ENCODE peak calls at places on chromosomes 12 and 14, in seven cellular contexts. One of them, this sample, is unnamed.

GRCh38 chr14:62947291-62947690 is 98.0 kb downstream of the KCNH5 start:
- DNase-seq in sciatic nerve: no peak
- DNase-seq in AG20443: no peak
- DNase-seq in LoVo: no peak
- DNase-seq in stimulated activated CD4-positive, alpha-beta T cell treated with anti-CD3 and anti-CD28 coated beads, Interleukin-2, amount 100 ng/mL, for 48 hours: no peak
- DNase-seq in H4: no peak
- DNase-seq in activated T-cell treated with anti-CD3 and anti-CD28 coated beads, Interleukin-2, amount 50 U/mL, for 24 hours: no peak
- DNase-seq in this sample: no peak

GRCh38 chr12:29929295-29929694 is 145.6 kb upstream of the TMTC1 start:
- DNase-seq in LoVo: no peak
- DNase-seq in H4: no peak
- DNase-seq in activated T-cell treated with anti-CD3 and anti-CD28 coated beads, Interleukin-2, amount 50 U/mL, for 24 hours: no peak
- DNase-seq in AG20443: no peak
- DNase-seq in stimulated activated CD4-positive, alpha-beta T cell treated with anti-CD3 and anti-CD28 coated beads, Interleukin-2, amount 100 ng/mL, for 48 hours: no peak
- DNase-seq in sciatic nerve: no peak
- DNase-seq in this sample: no peak

GRCh38 chr12:116916714-116917114 is 6.0 kb downstream of the FBXW8 start:
- DNase-seq in sciatic nerve: no peak
- DNase-seq in activated T-cell treated with anti-CD3 and anti-CD28 coated beads, Interleukin-2, amount 50 U/mL, for 24 hours: peak
- DNase-seq in AG20443: peak
- DNase-seq in H4: peak
- DNase-seq in stimulated activated CD4-positive, alpha-beta T cell treated with anti-CD3 and anti-CD28 coated beads, Interleukin-2, amount 100 ng/mL, for 48 hours: peak
- DNase-seq in LoVo: peak
- DNase-seq in this sample: no peak

GRCh38 chr14:102323102-102323501 is 3.6 kb downstream of the ZNF839 start:
- DNase-seq in LoVo: peak
- DNase-seq in H4: peak
- DNase-seq in activated T-cell treated with anti-CD3 and anti-CD28 coated beads, Interleukin-2, amount 50 U/mL, for 24 hours: no peak
- DNase-seq in AG20443: peak
- DNase-seq in stimulated activated CD4-positive, alpha-beta T cell treated with anti-CD3 and anti-CD28 coated beads, Interleukin-2, amount 100 ng/mL, for 48 hours: no peak
- DNase-seq in sciatic nerve: peak
- DNase-seq in this sample: peak

GRCh38 chr14:63204407-63205280 is at the start of gene RHOJ:
- DNase-seq in sciatic nerve: peak
- DNase-seq in LoVo: no peak
- DNase-seq in activated T-cell treated with anti-CD3 and anti-CD28 coated beads, Interleukin-2, amount 50 U/mL, for 24 hours: no peak
- DNase-seq in H4: peak
- DNase-seq in AG20443: peak
- DNase-seq in stimulated activated CD4-positive, alpha-beta T cell treated with anti-CD3 and anti-CD28 coated beads, Interleukin-2, amount 100 ng/mL, for 48 hours: no peak
- DNase-seq in this sample: peak

GRCh38 chr12:101866615-101867373 is 10.6 kb upstream of the DRAM1 start:
- DNase-seq in H4: no peak
- DNase-seq in LoVo: no peak
- DNase-seq in sciatic nerve: no peak
- DNase-seq in activated T-cell treated with anti-CD3 and anti-CD28 coated beads, Interleukin-2, amount 50 U/mL, for 24 hours: no peak
- DNase-seq in stimulated activated CD4-positive, alpha-beta T cell treated with anti-CD3 and anti-CD28 coated beads, Interleukin-2, amount 100 ng/mL, for 48 hours: no peak
- DNase-seq in AG20443: no peak
- DNase-seq in this sample: no peak

GRCh38 chr12:49706351-49707126 is 666 bp downstream of the FMNL3 start:
- DNase-seq in sciatic nerve: peak
- DNase-seq in activated T-cell treated with anti-CD3 and anti-CD28 coated beads, Interleukin-2, amount 50 U/mL, for 24 hours: peak
- DNase-seq in H4: peak
- DNase-seq in stimulated activated CD4-positive, alpha-beta T cell treated with anti-CD3 and anti-CD28 coated beads, Interleukin-2, amount 100 ng/mL, for 48 hours: peak
- DNase-seq in AG20443: peak
- DNase-seq in LoVo: no peak
- DNase-seq in this sample: peak

GRCh38 chr12:91914701-91915100 is 230.9 kb downstream of the BTG1 start:
- DNase-seq in activated T-cell treated with anti-CD3 and anti-CD28 coated beads, Interleukin-2, amount 50 U/mL, for 24 hours: no peak
- DNase-seq in AG20443: no peak
- DNase-seq in LoVo: no peak
- DNase-seq in stimulated activated CD4-positive, alpha-beta T cell treated with anti-CD3 and anti-CD28 coated beads, Interleukin-2, amount 100 ng/mL, for 48 hours: no peak
- DNase-seq in sciatic nerve: no peak
- DNase-seq in H4: no peak
- DNase-seq in this sample: no peak

GRCh38 chr12:131385313-131386166 is 325.4 kb upstream of the SFSWAP start:
- DNase-seq in sciatic nerve: no peak
- DNase-seq in activated T-cell treated with anti-CD3 and anti-CD28 coated beads, Interleukin-2, amount 50 U/mL, for 24 hours: no peak
- DNase-seq in H4: no peak
- DNase-seq in LoVo: no peak
- DNase-seq in stimulated activated CD4-positive, alpha-beta T cell treated with anti-CD3 and anti-CD28 coated beads, Interleukin-2, amount 100 ng/mL, for 48 hours: no peak
- DNase-seq in AG20443: no peak
- DNase-seq in this sample: no peak

GRCh38 chr12:41653386-41654110 is 465.4 kb downstream of the PDZRN4 start:
- DNase-seq in LoVo: no peak
- DNase-seq in sciatic nerve: no peak
- DNase-seq in H4: no peak
- DNase-seq in activated T-cell treated with anti-CD3 and anti-CD28 coated beads, Interleukin-2, amount 50 U/mL, for 24 hours: no peak
- DNase-seq in stimulated activated CD4-positive, alpha-beta T cell treated with anti-CD3 and anti-CD28 coated beads, Interleukin-2, amount 100 ng/mL, for 48 hours: no peak
- DNase-seq in AG20443: no peak
- DNase-seq in this sample: no peak

GRCh38 chr12:97300921-97301320 is 161.7 kb upstream of the RMST start:
- DNase-seq in activated T-cell treated with anti-CD3 and anti-CD28 coated beads, Interleukin-2, amount 50 U/mL, for 24 hours: no peak
- DNase-seq in H4: no peak
- DNase-seq in stimulated activated CD4-positive, alpha-beta T cell treated with anti-CD3 and anti-CD28 coated beads, Interleukin-2, amount 100 ng/mL, for 48 hours: no peak
- DNase-seq in LoVo: no peak
- DNase-seq in sciatic nerve: no peak
- DNase-seq in AG20443: no peak
- DNase-seq in this sample: no peak

GRCh38 chr12:6635856-6636521 is at the start of gene LPAR5:
- DNase-seq in sciatic nerve: no peak
- DNase-seq in activated T-cell treated with anti-CD3 and anti-CD28 coated beads, Interleukin-2, amount 50 U/mL, for 24 hours: peak
- DNase-seq in stimulated activated CD4-positive, alpha-beta T cell treated with anti-CD3 and anti-CD28 coated beads, Interleukin-2, amount 100 ng/mL, for 48 hours: no peak
- DNase-seq in LoVo: peak
- DNase-seq in AG20443: peak
- DNase-seq in H4: no peak
- DNase-seq in this sample: no peak

GRCh38 chr14:24243336-24243836 is 963 bp upstream of the TINF2 start:
- DNase-seq in activated T-cell treated with anti-CD3 and anti-CD28 coated beads, Interleukin-2, amount 50 U/mL, for 24 hours: peak
- DNase-seq in stimulated activated CD4-positive, alpha-beta T cell treated with anti-CD3 and anti-CD28 coated beads, Interleukin-2, amount 100 ng/mL, for 48 hours: no peak
- DNase-seq in AG20443: no peak
- DNase-seq in sciatic nerve: no peak
- DNase-seq in LoVo: peak
- DNase-seq in H4: no peak
- DNase-seq in this sample: no peak

GRCh38 chr14:74904623-74905503 is 18.2 kb downstream of the RPS6KL1 start:
- DNase-seq in stimulated activated CD4-positive, alpha-beta T cell treated with anti-CD3 and anti-CD28 coated beads, Interleukin-2, amount 100 ng/mL, for 48 hours: no peak
- DNase-seq in activated T-cell treated with anti-CD3 and anti-CD28 coated beads, Interleukin-2, amount 50 U/mL, for 24 hours: no peak
- DNase-seq in LoVo: no peak
- DNase-seq in sciatic nerve: no peak
- DNase-seq in H4: no peak
- DNase-seq in AG20443: no peak
- DNase-seq in this sample: no peak

GRCh38 chr12:117042171-117042809 is 56.9 kb downstream of the TESC start:
- DNase-seq in activated T-cell treated with anti-CD3 and anti-CD28 coated beads, Interleukin-2, amount 50 U/mL, for 24 hours: no peak
- DNase-seq in AG20443: peak
- DNase-seq in stimulated activated CD4-positive, alpha-beta T cell treated with anti-CD3 and anti-CD28 coated beads, Interleukin-2, amount 100 ng/mL, for 48 hours: no peak
- DNase-seq in LoVo: peak
- DNase-seq in H4: no peak
- DNase-seq in sciatic nerve: no peak
- DNase-seq in this sample: no peak

GRCh38 chr12:122961551-122962329 is 4.5 kb downstream of the ABCB9 start:
- DNase-seq in stimulated activated CD4-positive, alpha-beta T cell treated with anti-CD3 and anti-CD28 coated beads, Interleukin-2, amount 100 ng/mL, for 48 hours: no peak
- DNase-seq in LoVo: no peak
- DNase-seq in activated T-cell treated with anti-CD3 and anti-CD28 coated beads, Interleukin-2, amount 50 U/mL, for 24 hours: no peak
- DNase-seq in AG20443: no peak
- DNase-seq in sciatic nerve: no peak
- DNase-seq in H4: no peak
- DNase-seq in this sample: no peak

GRCh38 chr14:66509874-66510273 is 1.9 kb downstream of the GPHN start:
- DNase-seq in stimulated activated CD4-positive, alpha-beta T cell treated with anti-CD3 and anti-CD28 coated beads, Interleukin-2, amount 100 ng/mL, for 48 hours: no peak
- DNase-seq in AG20443: no peak
- DNase-seq in H4: no peak
- DNase-seq in activated T-cell treated with anti-CD3 and anti-CD28 coated beads, Interleukin-2, amount 50 U/mL, for 24 hours: no peak
- DNase-seq in LoVo: no peak
- DNase-seq in sciatic nerve: no peak
- DNase-seq in this sample: no peak

This sample was measured in A673.